ENCODE peak calls at places on chromosomes 11 and 22, in five cellular contexts. One of them, this sample, is unnamed.

GRCh38 chr11:34111722-34112270 is 6.4 kb downstream of the NAT10 start:
- DNase-seq in B cell: no peak
- DNase-seq in lower leg skin: no peak
- DNase-seq in pancreas: no peak
- DNase-seq in HL-60: no peak
- DNase-seq in this sample: no peak

GRCh38 chr11:112249871-112250590 is 10.6 kb downstream of the PLET1 start:
- DNase-seq in B cell: no peak
- DNase-seq in HL-60: no peak
- DNase-seq in lower leg skin: no peak
- DNase-seq in pancreas: no peak
- DNase-seq in this sample: no peak

GRCh38 chr11:72848846-72849466 is 34.7 kb downstream of the ATG16L2 start:
- DNase-seq in HL-60: peak
- DNase-seq in pancreas: no peak
- DNase-seq in B cell: no peak
- DNase-seq in lower leg skin: no peak
- DNase-seq in this sample: no peak

GRCh38 chr22:46462726-46463371 is 74.6 kb downstream of the CELSR1 start:
- DNase-seq in B cell: no peak
- DNase-seq in lower leg skin: no peak
- DNase-seq in pancreas: no peak
- DNase-seq in HL-60: no peak
- DNase-seq in this sample: no peak

GRCh38 chr22:37428649-37429586 is 1.6 kb upstream of the ELFN2 start:
- DNase-seq in lower leg skin: no peak
- DNase-seq in B cell: peak
- DNase-seq in HL-60: peak
- DNase-seq in pancreas: no peak
- DNase-seq in this sample: no peak

GRCh38 chr11:2655834-2656622 is 43.8 kb downstream of the KCNQ1OT1 start:
- DNase-seq in pancreas: no peak
- DNase-seq in B cell: no peak
- DNase-seq in HL-60: no peak
- DNase-seq in lower leg skin: no peak
- DNase-seq in this sample: no peak

GRCh38 chr11:8765294-8765693 is 82.7 kb downstream of the RPL27A start:
- DNase-seq in HL-60: no peak
- DNase-seq in B cell: no peak
- DNase-seq in lower leg skin: no peak
- DNase-seq in pancreas: no peak
- DNase-seq in this sample: no peak

GRCh38 chr11:68677432-68677831 is 6.9 kb upstream of the GAL start:
- DNase-seq in lower leg skin: no peak
- DNase-seq in HL-60: no peak
- DNase-seq in B cell: no peak
- DNase-seq in pancreas: peak
- DNase-seq in this sample: no peak

GRCh38 chr22:37566903-37567798 is 6.9 kb downstream of the CDC42EP1 start:
- DNase-seq in pancreas: peak
- DNase-seq in HL-60: peak
- DNase-seq in B cell: peak
- DNase-seq in lower leg skin: no peak
- DNase-seq in this sample: peak

GRCh38 chr11:121889931-121890330 is 226.1 kb downstream of the BLID start:
- DNase-seq in lower leg skin: no peak
- DNase-seq in HL-60: no peak
- DNase-seq in B cell: no peak
- DNase-seq in pancreas: no peak
- DNase-seq in this sample: no peak

GRCh38 chr22:20650294-20651207 is 123.4 kb upstream of the SERPIND1 start:
- DNase-seq in B cell: no peak
- DNase-seq in lower leg skin: peak
- DNase-seq in HL-60: no peak
- DNase-seq in pancreas: no peak
- DNase-seq in this sample: no peak

GRCh38 chr11:72605958-72606357 is 68.3 kb downstream of the PDE2A start:
- DNase-seq in HL-60: no peak
- DNase-seq in B cell: no peak
- DNase-seq in pancreas: no peak
- DNase-seq in lower leg skin: no peak
- DNase-seq in this sample: no peak

GRCh38 chr11:8070417-8071101 is 10.5 kb upstream of the TUB start:
- DNase-seq in lower leg skin: no peak
- DNase-seq in HL-60: no peak
- DNase-seq in pancreas: no peak
- DNase-seq in B cell: no peak
- DNase-seq in this sample: no peak

GRCh38 chr11:85643255-85643654 is 4.5 kb upstream of the TMEM126A start:
- DNase-seq in HL-60: no peak
- DNase-seq in pancreas: peak
- DNase-seq in B cell: no peak
- DNase-seq in lower leg skin: no peak
- DNase-seq in this sample: no peak

GRCh38 chr11:18452927-18453326 is 2.7 kb upstream of the LDHAL6A start:
- DNase-seq in B cell: no peak
- DNase-seq in lower leg skin: no peak
- DNase-seq in pancreas: no peak
- DNase-seq in HL-60: no peak
- DNase-seq in this sample: no peak

This sample was measured in omental fat pad.